ENCODE peak calls at places on chromosomes 6 and 20, in ten cellular contexts. R is lower lobe of right lung; W is right atrium auricular region; Y is CD8-positive, alpha-beta T cell; G is cardiac fibroblast; P is tibial artery; N is left ventricle myocardium inferior; J is epithelial cell of esophagus; O is left lung; K is OCI-LY7. Q is an unnamed sample.

GRCh38 chr6:159969204-159969912 is 476 bp downstream of the IGF2R start:
- DNase-seq in R (peak), W (no peak), Y (no peak), G (peak), P (peak), N (peak), J (peak), O (peak), K (peak), Q (no peak)

GRCh38 chr6:107674995-107675738 is 148.9 kb downstream of the SCML4 start:
- DNase-seq in R (peak), W (peak), Y (peak), G (peak), P (peak), N (peak), J (peak), O (peak), K (peak), Q (peak)

GRCh38 chr6:138963531-138963930 is 24.5 kb downstream of the REPS1 start:
- DNase-seq in R (no peak), W (no peak), Y (no peak), G (peak), P (no peak), N (no peak), J (no peak), O (no peak), K (no peak), Q (no peak)

GRCh38 chr20:43409041-43409913 is 48.4 kb upstream of the SRSF6 start:
- DNase-seq in R (no peak), W (no peak), Y (no peak), G (peak), P (no peak), N (no peak), J (peak), O (no peak), K (peak), Q (peak)

GRCh38 chr20:2131366-2131765 is 29.7 kb downstream of the STK35 start:
- DNase-seq in R (no peak), W (no peak), Y (no peak), G (peak), P (no peak), N (no peak), J (peak), O (no peak), K (no peak), Q (peak)

GRCh38 chr20:2801459-2801728 is 967 bp upstream of the CPXM1 start:
- DNase-seq in R (no peak), W (no peak), Y (no peak), G (no peak), P (no peak), N (no peak), J (no peak), O (no peak), K (no peak), Q (no peak)

GRCh38 chr20:11229772-11230171 is 556.0 kb upstream of the JAG1 start:
- DNase-seq in R (peak), W (peak), Y (no peak), G (peak), P (peak), N (peak), J (peak), O (no peak), K (no peak), Q (peak)

GRCh38 chr20:49482173-49482572 is 295 bp downstream of the KCNB1 start:
- DNase-seq in R (no peak), W (no peak), Y (no peak), G (no peak), P (no peak), N (no peak), J (no peak), O (no peak), K (no peak), Q (no peak)

GRCh38 chr20:55515831-55516230 is 489.5 kb downstream of the CBLN4 start:
- DNase-seq in R (no peak), W (no peak), Y (no peak), G (no peak), P (no peak), N (no peak), J (peak), O (no peak), K (no peak), Q (no peak)

GRCh38 chr20:35117148-35117547 is 24.5 kb upstream of the TRPC4AP start:
- DNase-seq in R (no peak), W (no peak), Y (no peak), G (peak), P (no peak), N (no peak), J (no peak), O (no peak), K (no peak), Q (no peak)

GRCh38 chr20:40960521-40960956 is 68.1 kb upstream of the TOP1 start:
- DNase-seq in R (no peak), W (peak), Y (no peak), G (no peak), P (peak), N (no peak), J (no peak), O (no peak), K (no peak), Q (no peak)

GRCh38 chr6:33418690-33419291 is 884 bp upstream of the CUTA start:
- DNase-seq in R (no peak), W (no peak), Y (no peak), G (peak), P (no peak), N (no peak), J (no peak), O (no peak), K (no peak), Q (peak)

GRCh38 chr6:18350728-18351127 is 36.4 kb upstream of the RNF144B start:
- DNase-seq in R (no peak), W (no peak), Y (no peak), G (no peak), P (no peak), N (no peak), J (peak), O (no peak), K (no peak), Q (no peak)

GRCh38 chr6:56693246-56693607 is 50.5 kb upstream of the DST start:
- DNase-seq in R (peak), W (peak), Y (no peak), G (peak), P (peak), N (peak), J (peak), O (no peak), K (no peak), Q (peak)

GRCh38 chr6:159042003-159042823 is 2.6 kb downstream of the TAGAP start:
- DNase-seq in R (no peak), W (no peak), Y (peak), G (peak), P (no peak), N (no peak), J (peak), O (peak), K (peak), Q (peak)

GRCh38 chr6:111722220-111722731 is 116.6 kb upstream of the TRAF3IP2 start:
- DNase-seq in R (no peak), W (no peak), Y (no peak), G (peak), P (no peak), N (no peak), J (peak), O (no peak), K (no peak), Q (peak)

GRCh38 chr6:95923518-95923917 is 92.3 kb upstream of the FUT9 start:
- DNase-seq in R (no peak), W (no peak), Y (no peak), G (peak), P (no peak), N (no peak), J (peak), O (no peak), K (peak), Q (no peak)
- TF ChIP-seq CTCF in R (peak), W (no peak), Y (no peak), G (peak), P (no peak), N (peak), J (peak), O (no peak), K (peak), Q (peak)

GRCh38 chr6:78583079-78583478 is 284.3 kb upstream of the IRAK1BP1 start:
- DNase-seq in R (no peak), W (no peak), Y (no peak), G (no peak), P (no peak), N (no peak), J (peak), O (no peak), K (no peak), Q (no peak)

GRCh38 chr6:78578430-78578829 is 288.9 kb upstream of the IRAK1BP1 start:
- DNase-seq in R (no peak), W (no peak), Y (no peak), G (no peak), P (no peak), N (no peak), J (no peak), O (no peak), K (no peak), Q (no peak)

GRCh38 chr6:78580923-78581322 is 286.4 kb upstream of the IRAK1BP1 start:
- DNase-seq in R (no peak), W (no peak), Y (no peak), G (no peak), P (no peak), N (no peak), J (no peak), O (no peak), K (no peak), Q (no peak)

DNA sequence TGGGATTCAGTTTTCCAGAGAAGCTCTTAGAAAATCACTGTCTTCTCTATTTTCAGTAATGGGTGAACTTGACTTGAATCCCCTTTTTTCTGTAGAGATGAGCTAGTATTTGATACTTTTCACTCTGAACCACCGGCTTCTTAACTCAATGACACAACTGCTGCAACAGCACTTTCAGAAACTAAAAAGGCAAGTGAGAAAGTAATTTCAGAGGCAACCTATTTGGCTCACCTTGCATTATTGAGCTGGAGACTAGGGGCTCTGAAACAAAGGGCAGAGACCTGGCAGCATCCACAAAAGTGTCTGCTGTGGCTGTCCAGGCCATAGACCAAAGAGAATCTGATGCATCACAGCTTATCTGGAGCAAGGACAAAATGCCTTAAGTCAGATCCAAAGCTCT is 289.8 kb upstream of the IRAK1BP1 start:
- DNase-seq in R (no peak), W (no peak), Y (no peak), G (no peak), P (no peak), N (no peak), J (no peak), O (no peak), K (no peak), Q (no peak)
- TF ChIP-seq CTCF in R (no peak), W (no peak), Y (no peak), G (no peak), P (no peak), N (no peak), J (no peak), O (no peak), K (no peak), Q (no peak)

DNA sequence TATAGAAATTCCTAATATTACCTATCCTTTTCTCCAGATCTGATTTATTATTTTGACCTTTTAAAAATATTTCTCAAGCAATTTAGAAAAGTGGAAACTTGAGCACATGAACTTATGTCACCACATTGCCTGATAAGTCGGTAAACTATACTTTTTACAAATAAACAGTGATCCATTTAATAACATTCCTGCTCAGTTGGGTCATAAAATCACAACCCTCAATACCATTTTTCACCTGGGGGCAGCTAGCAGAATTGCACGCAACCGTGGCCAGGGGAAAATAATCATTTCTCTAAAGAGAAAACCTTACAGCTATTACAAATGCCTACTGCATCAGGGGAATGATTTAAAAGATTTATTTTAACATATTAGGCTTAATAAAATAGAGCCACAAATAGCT is 614.5 kb downstream of the PHF3 start:
- DNase-seq in R (no peak), W (no peak), Y (no peak), G (no peak), P (no peak), N (no peak), J (no peak), O (no peak), K (no peak), Q (no peak)
- TF ChIP-seq CTCF in R (no peak), W (no peak), Y (no peak), G (peak), P (no peak), N (no peak), J (no peak), O (no peak), K (no peak), Q (peak)

DNA sequence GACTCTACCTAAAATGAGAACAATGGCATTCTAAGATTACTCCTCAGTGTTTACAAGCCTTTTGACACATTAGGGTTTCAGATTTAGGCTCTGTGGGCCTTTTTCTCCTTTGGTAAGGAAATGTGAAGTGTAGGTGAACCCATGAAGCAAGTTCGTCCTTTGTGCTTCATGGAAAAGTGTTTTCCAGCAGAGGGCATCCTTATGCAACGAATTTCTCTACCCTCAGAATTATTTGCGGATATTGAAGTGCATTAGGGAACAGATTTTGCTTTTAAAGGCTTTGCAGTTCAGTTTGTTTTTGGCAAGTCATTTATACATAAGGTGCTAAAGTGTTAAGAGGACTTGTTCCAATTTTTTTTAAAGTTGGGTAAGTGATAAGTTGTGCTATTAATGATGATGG is 55.7 kb upstream of the FERMT1 start:
- DNase-seq in R (no peak), W (no peak), Y (no peak), G (peak), P (no peak), N (no peak), J (peak), O (no peak), K (peak), Q (peak)
- TF ChIP-seq CTCF in R (peak), W (no peak), Y (no peak), G (peak), P (no peak), N (peak), J (peak), O (no peak), K (peak), Q (peak)

GRCh38 chr6:137798846-137799245 is 68.2 kb upstream of the TNFAIP3 start:
- DNase-seq in R (no peak), W (no peak), Y (no peak), G (no peak), P (no peak), N (no peak), J (peak), O (no peak), K (no peak), Q (no peak)

GRCh38 chr6:137801352-137802088 is 65.5 kb upstream of the TNFAIP3 start:
- DNase-seq in R (no peak), W (no peak), Y (no peak), G (no peak), P (no peak), N (no peak), J (no peak), O (no peak), K (no peak), Q (no peak)

GRCh38 chr6:137800749-137801148 is 66.3 kb upstream of the TNFAIP3 start:
- DNase-seq in R (no peak), W (no peak), Y (no peak), G (no peak), P (no peak), N (no peak), J (no peak), O (no peak), K (no peak), Q (no peak)

GRCh38 chr6:137798261-137798660 is 68.8 kb upstream of the TNFAIP3 start:
- DNase-seq in R (no peak), W (no peak), Y (no peak), G (no peak), P (no peak), N (no peak), J (no peak), O (no peak), K (no peak), Q (peak)

GRCh38 chr6:137799950-137800568 is 67.0 kb upstream of the TNFAIP3 start:
- DNase-seq in R (no peak), W (no peak), Y (peak), G (peak), P (no peak), N (no peak), J (peak), O (no peak), K (peak), Q (peak)
- TF ChIP-seq CTCF in R (peak), W (peak), Y (peak), G (peak), P (peak), N (peak), J (peak), O (peak), K (peak), Q (peak)

GRCh38 chr6:22249646-22250045 is 47.2 kb downstream of the PRL start:
- DNase-seq in R (no peak), W (no peak), Y (no peak), G (no peak), P (no peak), N (no peak), J (no peak), O (no peak), K (no peak), Q (no peak)
- TF ChIP-seq CTCF in R (no peak), W (no peak), Y (no peak), G (no peak), P (no peak), N (no peak), J (no peak), O (no peak), K (no peak), Q (no peak)

Q was measured in brain microvascular endothelial cell.